ENCODE peak calls at places on chromosome 16, in nine cellular contexts. S, E, U, K, H, G, R, Z and M are unnamed samples.
A peak's percentile ranks its signal among the peaks of the same experiment; 100 is the strongest.

GRCh38 chr16:80466024-80466986 is 74.5 kb upstream of the DYNLRB2 start:
- DNase-seq in S (peak; percentile 54), E (peak; percentile 55), U (peak; percentile 81), K (peak; percentile 73), H (peak; percentile 39), G (peak; percentile 58), R (peak; percentile 46), Z (peak; percentile 74), M (peak; percentile 71)

GRCh38 chr16:53103811-53104210 is 49.0 kb downstream of the CHD9 start:
- DNase-seq in S (no peak), E (no peak), U (no peak), K (no peak), H (no peak), G (no peak), R (peak; percentile 24), Z (no peak), M (no peak)

GRCh38 chr16:26642047-26642664 is 424.6 kb upstream of the C16orf82 start:
- DNase-seq in S (no peak), E (no peak), U (no peak), K (no peak), H (no peak), G (no peak), R (no peak), Z (no peak), M (no peak)

GRCh38 chr16:83847371-83848225 is 39.8 kb downstream of the HSBP1 start:
- DNase-seq in S (no peak), E (no peak), U (no peak), K (no peak), H (no peak), G (peak; percentile 3), R (no peak), Z (no peak), M (no peak)

GRCh38 chr16:66858740-66859396 is 14.7 kb downstream of the CA7 start:
- DNase-seq in S (peak; percentile 23), E (no peak), U (no peak), K (no peak), H (peak; percentile 50), G (peak; percentile 15), R (peak; percentile 50), Z (no peak), M (no peak)

GRCh38 chr16:78004501-78004900 is 17.8 kb upstream of the CLEC3A start:
- DNase-seq in S (no peak), E (no peak), U (no peak), K (no peak), H (no peak), G (no peak), R (no peak), Z (no peak), M (no peak)

GRCh38 chr16:67963325-67964321 is 4.8 kb downstream of the SLC12A4 start:
- DNase-seq in S (no peak), E (no peak), U (no peak), K (no peak), H (peak; percentile 51), G (no peak), R (no peak), Z (no peak), M (no peak)

GRCh38 chr16:86878290-86879160 is 300.2 kb downstream of the FOXL1 start:
- DNase-seq in S (no peak), E (no peak), U (no peak), K (no peak), H (no peak), G (no peak), R (no peak), Z (no peak), M (no peak)

GRCh38 chr16:1125471-1125870 is 27.4 kb upstream of the CACNA1H start:
- DNase-seq in S (peak; percentile 45), E (no peak), U (peak; percentile 29), K (no peak), H (no peak), G (no peak), R (peak; percentile 6), Z (no peak), M (no peak)

GRCh38 chr16:14602443-14602963 is 27.6 kb downstream of the PARN start:
- DNase-seq in S (no peak), E (no peak), U (no peak), K (no peak), H (no peak), G (no peak), R (no peak), Z (no peak), M (no peak)

DNA sequence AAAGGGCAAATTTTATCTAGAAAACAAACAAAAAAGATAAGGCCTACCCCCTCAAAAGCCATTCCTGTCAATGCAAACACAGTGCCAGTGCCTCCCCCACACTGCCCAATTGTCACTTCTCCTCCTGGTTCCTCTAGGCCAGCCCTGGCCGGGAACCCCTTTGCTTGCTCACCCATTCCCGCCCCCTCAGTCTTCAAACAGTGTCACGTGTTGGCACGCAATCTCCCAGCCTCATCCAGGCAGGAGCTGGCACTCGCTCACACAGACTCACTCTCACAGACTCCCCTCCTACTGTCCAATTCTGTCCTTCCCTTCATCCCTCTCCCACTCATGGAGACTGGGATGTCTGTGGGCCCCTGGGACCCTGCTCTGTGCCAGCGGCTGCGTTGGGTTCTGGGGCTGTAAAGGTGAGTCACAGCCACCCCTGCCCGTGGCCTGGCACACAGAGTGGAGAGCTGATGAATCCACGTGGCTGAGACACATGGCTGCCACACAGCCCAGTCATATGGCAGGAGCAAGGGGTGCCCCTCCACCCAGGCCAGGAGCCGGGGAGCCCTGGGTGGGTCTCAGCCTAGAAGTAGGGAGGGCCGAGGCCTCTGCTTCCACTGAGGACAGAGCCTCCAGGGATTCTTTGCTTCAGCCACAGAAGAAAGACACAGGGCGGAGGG is 54.8 kb downstream of the VAC14 start:
- DNase-seq in S (peak; percentile 75), E (peak; percentile 76), U (peak; percentile 57), K (peak; percentile 96), H (no peak), G (no peak), R (peak; percentile 86), Z (no peak), M (no peak)
- TF ChIP-seq CTCF in S (no peak), E (no peak), U (no peak), K (no peak), H (no peak), G (no peak), R (no peak), Z (no peak), M (no peak)

DNA sequence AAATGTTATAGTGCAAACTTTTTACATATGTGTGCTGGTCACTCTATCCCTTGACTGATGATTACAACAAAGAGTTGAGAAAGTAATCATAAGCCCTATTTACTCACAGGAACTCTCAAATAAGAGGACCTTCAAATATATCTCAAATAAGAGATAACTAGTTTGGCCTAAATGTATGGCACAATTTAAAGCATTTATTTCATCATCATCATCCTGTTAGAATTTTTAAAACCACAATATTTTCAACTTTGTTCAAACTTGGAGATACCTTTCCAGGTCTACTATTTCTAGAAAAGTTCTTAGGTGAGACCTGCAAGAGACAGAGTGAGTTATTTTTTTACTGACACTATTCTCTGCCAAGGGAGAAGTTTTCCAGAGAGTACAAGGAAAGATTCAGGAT is 5.5 kb downstream of the CPPED1 start:
- DNase-seq in S (no peak), E (no peak), U (no peak), K (no peak), H (no peak), G (no peak), R (no peak), Z (no peak), M (no peak)
- TF ChIP-seq CTCF in S (no peak), E (no peak), U (no peak), K (no peak), H (no peak), G (no peak), R (no peak), Z (no peak), M (no peak)

GRCh38 chr16:58197314-58198012 is 443 bp downstream of the CSNK2A2 start:
- DNase-seq in S (no peak), E (no peak), U (peak; percentile 4), K (no peak), H (no peak), G (peak; percentile 53), R (no peak), Z (peak; percentile 15), M (peak; percentile 41)
- TF ChIP-seq CTCF in S (no peak), E (no peak), U (no peak), K (no peak), H (no peak), G (no peak), R (no peak), Z (no peak), M (no peak)

DNA sequence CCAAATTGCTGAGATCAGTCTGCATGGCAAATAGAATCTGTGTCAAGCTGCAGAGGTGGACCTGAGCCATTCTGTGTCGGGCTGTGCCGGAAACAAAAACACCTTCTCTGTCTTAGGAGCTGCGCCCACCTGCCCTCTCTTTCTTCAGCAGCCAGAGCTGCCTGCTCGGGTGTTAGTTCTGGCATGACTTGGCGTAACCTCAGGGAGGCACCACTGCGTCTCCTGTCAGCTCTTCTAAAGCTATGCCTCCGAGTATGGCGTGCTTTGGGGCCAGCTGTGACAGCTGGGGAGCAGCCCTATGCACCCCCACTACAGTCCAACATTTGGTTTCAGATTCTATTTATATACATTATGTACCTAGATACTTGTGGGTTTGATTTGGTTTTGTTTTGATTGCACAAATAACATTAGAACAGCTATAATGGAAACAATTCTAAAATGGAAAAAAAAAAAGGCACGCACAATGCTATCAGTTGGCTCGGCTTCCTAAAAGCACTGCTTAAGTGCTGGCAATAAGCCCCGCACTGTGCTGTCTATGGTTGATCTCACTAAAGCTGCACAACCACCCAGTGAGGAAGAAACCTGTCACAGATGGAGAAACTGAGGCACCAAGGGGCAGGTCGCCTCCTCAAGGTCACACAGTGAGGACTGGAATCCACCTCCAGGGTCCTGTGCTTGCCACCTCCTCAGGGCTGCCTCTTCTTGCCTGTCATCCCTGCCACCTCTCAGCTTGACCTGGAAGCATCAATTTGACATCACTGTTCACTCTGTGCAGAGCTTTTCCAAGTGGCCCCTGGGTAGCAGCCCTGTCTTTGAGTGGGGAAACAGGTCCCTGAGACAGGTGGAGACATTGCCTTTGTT is 18.7 kb upstream of the ADGRG1 start:
- DNase-seq in S (no peak), E (no peak), U (peak; percentile 50), K (peak; percentile 59), H (peak; percentile 30), G (peak; percentile 87), R (no peak), Z (no peak), M (peak; percentile 86)
- TF ChIP-seq CTCF in S (no peak), E (peak; percentile 29), U (no peak), K (no peak), H (peak; percentile 20), G (peak; percentile 58), R (no peak), Z (no peak), M (peak; percentile 57)